ENCODE peak calls at places on chromosomes 13 and 19, in eight cellular contexts. L is heart right ventricle; J is MM.1S; X is transverse colon; Z is prostate gland; K is heart left ventricle; N is CD8-positive, alpha-beta memory T cell; W is pancreas. M is an unnamed sample. For H3K4me1, the result is how much of the 10 kb centered on the place peaks cover.

GRCh38 chr19:5968431-5969373 is 9.2 kb downstream of the RANBP3 start:
- DNase-seq in Z (no peak), X (no peak), W (peak), K (no peak), N (no peak), L (no peak), J (peak), M (no peak)

GRCh38 chr13:74187564-74187963 is 53.4 kb upstream of the KLF12 start:
- DNase-seq in K (no peak), L (no peak), W (no peak), N (no peak), Z (no peak), J (no peak), X (no peak), M (no peak)

GRCh38 chr13:21670006-21670882 is 629 bp upstream of the FGF9 start:
- DNase-seq in J (peak), K (peak), X (peak), Z (no peak), W (peak), N (peak), L (peak), M (peak)

GRCh38 chr13:73835138-73835721 is 299.0 kb downstream of the KLF12 start:
- DNase-seq in L (no peak), K (no peak), J (peak), W (no peak), Z (no peak), N (peak), X (no peak), M (no peak)

GRCh38 chr19:3690551-3691371 is 9.5 kb downstream of the PIP5K1C start:
- DNase-seq in N (no peak), K (no peak), J (no peak), Z (no peak), W (no peak), X (no peak), L (no peak), M (no peak)

GRCh38 chr19:408441-409005 is 424 bp downstream of the C2CD4C start:
- DNase-seq in J (no peak), N (no peak), Z (no peak), L (no peak), W (no peak), K (no peak), X (no peak), M (no peak)

GRCh38 chr13:49635599-49636433 is 7.5 kb downstream of the ARL11 start:
- DNase-seq in N (peak), K (peak), W (no peak), L (peak), X (no peak), J (no peak), Z (no peak), M (peak)

GRCh38 chr13:25046985-25047660 is 48.8 kb upstream of the PABPC3 start:
- DNase-seq in X (no peak), L (no peak), Z (no peak), W (no peak), J (no peak), K (no peak), N (no peak), M (no peak)

GRCh38 chr13:107942030-107942617 is 273.2 kb downstream of the LIG4 start:
- DNase-seq in L (no peak), W (no peak), X (no peak), J (no peak), Z (no peak), N (no peak), K (no peak), M (no peak)

GRCh38 chr13:40590112-40590862 is 76.2 kb downstream of the FOXO1 start:
- DNase-seq in X (no peak), W (no peak), N (no peak), K (no peak), L (no peak), J (no peak), Z (no peak), M (no peak)

GRCh38 chr13:82571653-82572052 is 1310.6 kb downstream of the SLITRK1 start:
- DNase-seq in Z (no peak), W (no peak), N (no peak), K (no peak), L (no peak), J (no peak), X (no peak), M (no peak)

GRCh38 chr19:45164577-45165335 is 4.0 kb upstream of the NKPD1 start:
- DNase-seq in L (peak), J (peak), Z (peak), X (peak), W (peak), N (peak), K (peak), M (peak)

GRCh38 chr19:7440188-7440975 is 48.5 kb downstream of the PEX11G start:
- DNase-seq in X (no peak), N (no peak), L (no peak), K (no peak), J (no peak), W (no peak), Z (no peak), M (no peak)

GRCh38 chr19:1266818-1267440 is 2.2 kb upstream of the CIRBP start:
- DNase-seq in L (peak), K (peak), J (peak), Z (peak), X (peak), N (peak), W (peak), M (peak)

GRCh38 chr19:29831041-29831548 is 19.3 kb downstream of the CCNE1 start:
- DNase-seq in K (no peak), J (no peak), W (no peak), X (no peak), L (no peak), N (peak), Z (no peak), M (peak)

GRCh38 chr13:73816702-73817101 is 317.5 kb downstream of the KLF12 start:
- DNase-seq in J (no peak), W (no peak), L (no peak), X (no peak), K (no peak), N (no peak), Z (no peak), M (no peak)

GRCh38 chr13:41668130-41668757 is 210.9 kb downstream of the RGCC start:
- DNase-seq in Z (peak), X (peak), K (peak), N (peak), L (peak), J (peak), W (no peak), M (peak)

DNA sequence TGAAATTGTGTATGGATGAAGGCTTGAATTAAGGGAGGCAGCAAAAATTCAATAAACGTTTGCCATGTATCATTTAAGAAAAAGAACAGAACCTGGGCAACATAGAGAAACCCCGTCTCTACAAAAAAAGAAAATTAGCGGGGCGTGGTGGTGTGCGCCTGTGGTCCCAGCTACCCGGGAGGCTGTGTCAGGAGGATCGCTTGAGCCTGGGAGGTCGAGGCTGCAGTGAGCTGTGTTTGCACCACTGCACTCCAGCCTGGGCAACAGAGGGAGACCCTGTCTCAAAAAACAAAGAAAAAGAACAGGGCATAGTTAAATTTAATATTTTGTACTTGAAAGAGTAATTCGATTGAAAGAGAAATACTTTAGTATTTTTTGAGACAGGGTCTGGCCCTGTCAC is 1.4 kb downstream of the UBA2 start:
- DNase-seq in Z (no peak), W (no peak), J (no peak), N (no peak), K (no peak), X (no peak), L (no peak), M (no peak)
- H3K27ac ChIP-seq in Z (no peak), W (no peak), J (no peak), N (peak), K (peak), X (no peak), L (peak), M (peak)

GRCh38 chr19:55253842-55254624 is 4.8 kb downstream of the PPP6R1 start:
- DNase-seq in J (peak), N (peak), W (no peak), Z (no peak), X (peak), L (no peak), K (no peak), M (peak)
- H3K4me1 ChIP-seq in J (under half), N (half or more), W (under half), Z (under half), X (under half), L (half or more), K (under half), M (half or more)

DNA sequence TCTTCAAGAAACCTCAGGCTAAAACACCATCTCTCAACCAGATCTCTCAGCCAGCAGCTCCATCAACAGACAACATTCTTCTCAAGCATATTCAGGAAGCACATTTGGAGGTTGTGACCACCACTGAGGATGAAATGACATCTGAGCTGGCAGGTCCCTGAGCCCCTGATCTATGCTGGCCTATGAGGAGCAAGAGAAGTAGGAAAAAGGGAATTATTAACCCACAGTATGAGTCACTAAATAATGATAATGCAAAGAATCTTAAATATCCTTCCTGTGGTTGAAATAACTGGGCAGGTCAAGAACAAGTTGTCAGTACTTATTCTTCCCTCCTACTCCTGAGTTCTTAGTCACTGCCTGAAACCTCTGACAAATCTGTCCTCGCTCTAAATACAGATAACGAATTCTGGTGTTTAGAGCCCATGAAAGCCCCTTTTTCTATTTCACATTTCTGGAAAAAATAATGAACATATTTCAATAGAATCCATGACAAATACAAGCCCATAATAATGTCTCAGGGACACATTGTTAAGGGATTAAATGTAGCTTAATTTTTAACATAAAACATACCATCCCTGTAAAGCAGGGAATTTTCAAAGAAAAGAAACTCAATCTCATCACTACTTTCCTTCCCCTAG is 225.8 kb upstream of the IRS2 start:
- DNase-seq in L (no peak), K (no peak), J (no peak), X (no peak), Z (no peak), W (no peak), N (no peak), M (no peak)
- H3K27ac ChIP-seq in L (no peak), K (no peak), J (no peak), X (no peak), Z (no peak), W (no peak), N (no peak), M (no peak)

DNA sequence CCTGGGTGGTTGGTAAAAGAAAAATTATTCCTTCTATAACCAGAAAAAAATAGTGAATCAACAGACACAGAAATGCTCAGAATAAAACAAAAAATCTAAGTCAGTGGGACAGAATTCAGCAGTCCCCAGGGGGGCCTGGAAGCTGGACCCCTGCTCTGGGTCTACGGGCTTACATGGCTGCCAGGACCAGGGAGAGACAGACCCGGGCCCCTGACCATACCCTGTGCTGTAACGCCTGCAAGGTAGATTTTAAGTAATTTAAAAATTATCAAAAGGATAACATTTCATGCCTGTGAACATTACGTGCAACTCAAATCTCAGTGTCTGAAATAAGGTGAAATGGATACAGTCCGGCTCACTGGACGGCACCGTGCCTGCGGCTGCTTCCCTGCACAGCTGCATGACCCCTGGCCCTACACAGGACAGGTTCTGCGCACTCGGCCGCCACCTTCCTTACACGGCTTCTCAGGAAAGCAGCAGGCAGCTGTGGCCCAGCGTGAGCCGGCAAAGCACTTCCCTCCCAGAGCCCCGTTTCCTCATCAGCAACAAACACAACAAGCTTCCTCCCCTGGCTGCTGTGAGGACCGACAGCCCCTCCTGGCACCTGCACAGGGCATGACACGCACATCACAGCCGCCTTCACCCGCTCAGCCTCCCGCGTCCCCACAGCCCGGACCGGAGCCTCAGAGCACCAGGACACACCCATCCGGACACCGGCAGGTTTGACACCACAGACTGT is 22.2 kb downstream of the RASA3 start:
- DNase-seq in L (no peak), K (no peak), N (peak), W (peak), X (peak), Z (no peak), J (peak), M (peak)
- H3K4me1 ChIP-seq in L (under half), K (under half), N (half or more), W (under half), X (under half), Z (under half), J (under half), M (half or more)

GRCh38 chr13:79936368-79937136 is 404.4 kb downstream of the SPRY2 start:
- DNase-seq in J (no peak), W (no peak), K (peak), Z (peak), L (peak), X (no peak), N (no peak), M (no peak)
- H3K27ac ChIP-seq in J (no peak), W (peak), K (peak), Z (no peak), L (peak), X (peak), N (no peak), M (no peak)

DNA sequence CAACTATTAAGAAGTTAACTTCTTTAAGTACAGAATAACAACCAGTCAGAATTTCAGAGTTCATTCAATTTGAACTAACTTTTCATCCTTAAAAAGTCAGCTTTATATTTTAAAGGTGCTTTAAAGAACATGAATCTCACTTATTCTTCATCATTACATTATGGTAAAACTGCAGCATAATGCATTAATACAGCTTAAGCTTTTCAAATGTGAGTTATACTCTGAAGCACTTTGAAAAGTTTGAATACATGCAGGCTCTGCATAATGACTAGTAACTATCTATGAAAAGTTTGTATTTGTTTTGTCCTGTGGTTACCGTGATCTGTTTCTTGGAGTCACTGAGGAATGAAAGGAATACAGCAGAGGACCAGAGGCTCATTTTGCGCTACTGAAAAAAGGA is 4.0 kb downstream of the PCDH17 start:
- DNase-seq in N (no peak), W (no peak), K (no peak), Z (no peak), J (no peak), X (no peak), L (no peak), M (no peak)
- H3K4me1 ChIP-seq in N (under half), W (under half), K (under half), Z (under half), J (under half), X (under half), L (under half), M (under half)

GRCh38 chr19:34490141-34490766 is 8.7 kb downstream of the WTIP start:
- DNase-seq in L (no peak), N (no peak), W (peak), J (no peak), Z (no peak), K (no peak), X (no peak), M (no peak)
- H3K27ac ChIP-seq in L (no peak), N (no peak), W (no peak), J (no peak), Z (no peak), K (no peak), X (no peak), M (no peak)

GRCh38 chr19:16260160-16260793 is 62.6 kb downstream of the AP1M1 start:
- DNase-seq in W (no peak), L (no peak), J (no peak), K (no peak), Z (no peak), X (no peak), N (no peak), M (no peak)
- H3K4me1 ChIP-seq in W (under half), L (under half), J (under half), K (under half), Z (under half), X (under half), N (half or more), M (under half)